ENCODE peak calls at places on chromosomes 11 and 22, in six cellular contexts. O is fibroblast of pulmonary artery, F is cardiac fibroblast, T is AG09309, R is GM23338, C is body of pancreas. J is an unnamed sample.

GRCh38 chr11:22752908-22753310 is 76.7 kb downstream of the SVIP start:
- DNase-seq in T (no peak), O (no peak), R (no peak), C (no peak), F (no peak), J (no peak)

GRCh38 chr11:68992743-68993255 is 12.0 kb upstream of the MRGPRD start:
- DNase-seq in T (no peak), O (no peak), R (no peak), F (no peak), C (no peak), J (no peak)

GRCh38 chr22:45537734-45538181 is 35.1 kb downstream of the FBLN1 start:
- DNase-seq in T (peak; percentile 71), F (peak; percentile 80), C (peak; percentile 21), O (peak; percentile 51), R (no peak), J (peak; percentile 72)

GRCh38 chr11:119696378-119697157 is 32.4 kb downstream of the NECTIN1 start:
- DNase-seq in O (no peak), F (no peak), R (peak; percentile 47), T (no peak), C (no peak), J (no peak)

GRCh38 chr11:64207247-64208085 is 945 bp downstream of the FERMT3 start:
- DNase-seq in T (no peak), R (peak; percentile 34), O (peak; percentile 81), F (peak; percentile 79), C (peak; percentile 32), J (peak; percentile 84)

GRCh38 chr22:50528682-50529415 is 963 bp downstream of the TYMP start:
- DNase-seq in O (no peak), C (no peak), F (no peak), T (no peak), R (peak; percentile 30), J (no peak)

GRCh38 chr11:74611369-74611861 is 19.0 kb downstream of the POLD3 start:
- DNase-seq in T (peak; percentile 86), O (peak; percentile 86), F (peak; percentile 87), R (peak; percentile 48), C (no peak), J (peak; percentile 91)

GRCh38 chr11:1049431-1049891 is 12.9 kb upstream of the MUC6 start:
- DNase-seq in C (peak; percentile 16), O (no peak), F (no peak), R (no peak), T (no peak), J (no peak)

GRCh38 chr11:9678576-9678975 is 14.7 kb downstream of the SWAP70 start:
- DNase-seq in F (no peak), R (peak; percentile 34), C (no peak), O (no peak), T (no peak), J (no peak)

GRCh38 chr22:29331213-29331612 is 15.7 kb upstream of the RASL10A start:
- DNase-seq in T (no peak), C (no peak), F (no peak), O (no peak), R (no peak), J (no peak)

GRCh38 chr22:44369241-44369652 is 56.5 kb upstream of the SHISAL1 start:
- DNase-seq in R (peak; percentile 77), O (no peak), T (no peak), C (no peak), F (no peak), J (no peak)

GRCh38 chr11:113397212-113397611 is 9.6 kb downstream of the ANKK1 start:
- DNase-seq in R (no peak), F (no peak), C (no peak), T (no peak), O (no peak), J (no peak)

GRCh38 chr11:9982796-9983579 is 311.0 kb downstream of the SBF2 start:
- DNase-seq in C (no peak), R (peak; percentile 61), F (peak; percentile 43), T (no peak), O (peak; percentile 42), J (peak; percentile 37)

GRCh38 chr11:57318178-57318577 is 6.6 kb downstream of the TNKS1BP1 start:
- DNase-seq in R (no peak), C (no peak), F (peak; percentile 79), O (peak; percentile 70), T (no peak), J (peak; percentile 51)

GRCh38 chr22:28424427-28425080 is 255.1 kb downstream of the TTC28 start:
- DNase-seq in R (no peak), T (no peak), O (peak; percentile 63), F (peak; percentile 56), C (no peak), J (peak; percentile 84)

GRCh38 chr11:121596195-121597145 is 143.7 kb upstream of the SORL1-AS1 start:
- DNase-seq in F (no peak), C (no peak), O (no peak), R (no peak), T (peak; percentile 37), J (no peak)

GRCh38 chr11:83493034-83493433 is 206.9 kb upstream of the CCDC90B start:
- DNase-seq in C (no peak), T (no peak), O (no peak), F (no peak), R (no peak), J (no peak)

GRCh38 chr22:41900652-41901312 is 14.1 kb downstream of the SHISA8 start:
- DNase-seq in C (no peak), T (no peak), F (no peak), O (no peak), R (no peak), J (no peak)

GRCh38 chr22:30309981-30310672 is 16.6 kb downstream of the TBC1D10A start:
- DNase-seq in T (no peak), O (no peak), F (peak; percentile 67), C (peak; percentile 66), R (no peak), J (peak; percentile 98)

GRCh38 chr11:313787-314547 is at the start of gene IFITM1:
- DNase-seq in C (no peak), R (peak; percentile 87), T (peak; percentile 76), F (peak; percentile 92), O (peak; percentile 88), J (peak; percentile 96)

GRCh38 chr11:116517077-116517476 is 255.7 kb downstream of the BUD13 start:
- DNase-seq in C (no peak), R (no peak), O (no peak), T (no peak), F (no peak), J (no peak)

GRCh38 chr22:36737776-36738175 is 34.2 kb upstream of the CACNG2 start:
- DNase-seq in T (no peak), F (no peak), O (no peak), R (no peak), C (no peak), J (no peak)

DNA sequence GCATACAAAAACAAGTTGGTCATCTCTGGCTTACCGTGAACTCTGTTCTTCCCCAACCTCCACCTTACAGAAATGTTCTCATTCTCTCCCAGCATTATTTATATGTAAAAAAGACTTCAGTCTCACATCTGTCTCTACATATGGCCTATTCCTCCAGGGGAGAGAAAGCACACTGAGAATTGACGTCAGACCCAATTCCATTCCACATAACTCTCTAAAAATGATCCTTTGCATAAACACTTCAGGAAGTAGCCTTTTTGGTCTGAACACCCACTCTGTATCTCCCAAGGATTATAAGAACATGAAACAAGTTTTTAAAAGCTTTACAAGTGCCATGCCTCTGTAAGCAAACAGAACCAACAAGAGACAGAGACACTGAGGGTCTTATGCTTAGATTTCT is 48.4 kb upstream of the PPP2R1B start:
- DNase-seq in T (peak; percentile 55), R (no peak), C (no peak), F (peak; percentile 24), O (peak; percentile 29), J (peak; percentile 99)
- H3K4me3 ChIP-seq in T (no peak overlapping the region), R (no peak overlapping the region), C (no peak overlapping the region), F (no peak overlapping the region), O (no peak overlapping the region), J (peak overlapping the region; percentile 40)

GRCh38 chr11:11157201-11157600 is 195.8 kb downstream of the CSNK2A3 start:
- DNase-seq in T (no peak), O (peak; percentile 17), C (no peak), F (peak; percentile 39), R (peak; percentile 84), J (peak; percentile 28)

GRCh38 chr11:11152877-11153276 is 200.2 kb downstream of the CSNK2A3 start:
- DNase-seq in F (no peak), C (no peak), T (no peak), O (no peak), R (no peak), J (no peak)

DNA sequence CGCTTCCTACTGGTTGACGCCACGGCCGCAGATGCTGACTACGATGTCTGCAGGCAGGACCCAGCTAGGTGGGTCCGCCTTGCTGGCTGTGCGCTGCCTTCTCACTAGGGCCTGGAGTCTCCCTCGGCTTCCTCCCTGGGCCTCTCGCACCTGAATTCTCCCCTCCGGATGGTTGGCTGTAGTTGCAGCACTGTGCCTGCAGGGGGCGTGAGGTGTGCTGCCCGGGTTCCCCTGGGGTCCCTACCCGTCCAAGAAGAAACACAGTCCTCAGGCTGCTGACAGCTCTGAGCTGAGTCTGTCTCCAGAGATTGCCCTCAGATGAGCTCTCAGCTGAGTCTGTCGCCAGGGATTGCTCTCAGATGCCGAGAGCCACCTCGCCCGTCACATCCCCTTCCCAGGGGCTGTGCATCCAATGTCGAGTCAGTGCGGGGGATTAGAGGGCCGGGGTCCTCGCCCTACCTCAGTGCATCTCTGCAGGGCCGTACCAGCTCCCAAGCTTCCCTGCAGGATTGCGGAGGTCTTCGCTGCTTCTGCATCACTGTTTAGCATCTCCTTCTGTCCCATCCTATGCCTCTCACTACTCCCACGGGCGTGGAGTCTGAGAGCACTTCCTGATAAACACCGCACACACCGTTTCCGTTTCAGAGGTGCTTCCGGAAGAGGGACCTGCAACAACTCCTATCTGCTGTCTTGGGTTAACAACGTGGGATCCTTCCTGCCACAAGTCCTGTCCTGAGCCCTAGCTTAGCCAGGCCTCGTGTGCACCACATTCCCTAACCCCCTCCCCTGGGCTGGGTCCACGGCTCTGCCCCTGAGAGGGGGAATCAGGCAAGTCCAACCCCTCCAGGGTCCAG is 196.9 kb downstream of the CSNK2A3 start:
- DNase-seq in C (no peak), T (no peak), O (no peak), R (peak; percentile 79), F (no peak), J (no peak)
- TF ChIP-seq CTCF in C (no peak), T (peak; percentile 52), O (peak; percentile 34), R (peak; percentile 90), F (peak; percentile 41), J (peak; percentile 61)

GRCh38 chr11:33867566-33867965 is 24.3 kb downstream of the LMO2 start:
- DNase-seq in C (no peak), F (no peak), O (no peak), T (no peak), R (no peak), J (no peak)
- H3K4me3 ChIP-seq in C (no peak overlapping the region), F (no peak overlapping the region), O (no peak overlapping the region), T (no peak overlapping the region), R (no peak overlapping the region), J (no peak overlapping the region)

DNA sequence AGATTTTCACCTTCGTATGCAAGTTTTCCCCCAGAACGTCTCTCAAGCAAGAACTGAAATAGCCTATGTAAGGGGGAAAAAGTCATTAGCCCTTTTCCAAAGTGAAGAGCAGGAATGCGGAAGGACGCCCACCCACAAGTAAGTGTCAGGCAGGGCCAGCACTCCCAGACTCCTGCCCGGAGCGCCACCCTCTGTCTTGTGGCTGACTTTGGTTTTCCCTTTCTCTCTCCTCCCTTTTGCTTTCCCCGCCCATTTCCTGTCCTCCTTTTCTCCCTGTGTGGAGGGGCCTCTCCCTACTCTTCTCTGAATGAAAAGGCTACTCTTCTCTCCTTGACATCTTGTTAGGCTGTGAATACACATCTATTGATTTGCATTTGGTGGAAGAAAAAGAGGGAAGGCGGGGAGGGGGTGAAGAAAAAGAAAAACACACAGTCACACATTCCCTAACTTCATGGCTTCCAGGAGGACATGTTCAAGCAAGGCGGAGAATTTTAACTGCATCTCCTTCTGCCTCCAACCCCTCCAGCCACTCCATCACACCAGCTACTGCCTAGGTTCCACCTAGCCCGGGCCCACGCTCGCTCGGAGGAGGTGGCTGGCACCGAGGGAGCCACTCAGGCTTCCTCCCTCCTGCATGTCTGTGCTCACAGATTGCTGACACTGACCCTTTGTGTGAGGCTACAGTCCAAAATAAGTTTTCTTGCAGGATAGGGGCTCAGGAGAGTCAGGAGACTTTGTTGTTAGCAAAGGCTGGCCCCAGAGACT is 9.2 kb upstream of the OPCML start:
- DNase-seq in O (no peak), C (no peak), R (peak; percentile 98), T (no peak), F (no peak), J (no peak)
- TF ChIP-seq CTCF in O (no peak), C (no peak), R (peak; percentile 73), T (no peak), F (no peak), J (no peak)

J was measured in fibroblast of villous mesenchyme.